ENCODE peak calls at places on chromosomes 1 and 21, in seven cellular contexts. T is stomach; Z is PC-9; D is tibial artery; G is ovary; B is naive thymus-derived CD4-positive, alpha-beta T cell; A is heart right ventricle. Q is an unnamed sample. For H3K36me3, the result is how much of the 10 kb centered on the place peaks cover.

GRCh38 chr1:46613661-46614603 is 2.7 kb downstream of the MOB3C start:
- DNase-seq in B (no peak), D (peak), A (peak), G (peak), Z (peak), T (peak), Q (peak)

GRCh38 chr1:183841950-183842816 is 37.3 kb downstream of the RGL1 start:
- DNase-seq in Z (no peak), T (no peak), A (peak), G (no peak), B (no peak), D (no peak), Q (peak)

GRCh38 chr1:72724951-72725863 is 442.9 kb upstream of the NEGR1 start:
- DNase-seq in D (peak), B (no peak), G (no peak), Z (no peak), A (no peak), T (no peak), Q (peak)

GRCh38 chr1:93603106-93603505 is 78.5 kb downstream of the BCAR3 start:
- DNase-seq in Z (no peak), T (no peak), G (no peak), A (no peak), B (no peak), D (no peak), Q (no peak)

GRCh38 chr1:204080163-204080903 is 7.4 kb downstream of the SOX13 start:
- DNase-seq in T (peak), B (no peak), A (peak), D (peak), Z (peak), G (peak), Q (peak)

GRCh38 chr21:17660862-17661261 is 48.2 kb upstream of the BTG3 start:
- DNase-seq in T (no peak), B (no peak), Z (no peak), G (no peak), D (no peak), A (no peak), Q (no peak)

GRCh38 chr1:234668577-234668955 is 58.6 kb upstream of the IRF2BP2 start:
- DNase-seq in Z (no peak), B (no peak), D (no peak), A (no peak), T (no peak), G (no peak), Q (no peak)

GRCh38 chr1:214280386-214281029 is 451 bp upstream of the SMYD2 start:
- DNase-seq in A (peak), G (peak), B (no peak), Z (peak), D (no peak), T (peak), Q (no peak)

GRCh38 chr1:223308141-223308540 is 55.8 kb downstream of the SUSD4 start:
- DNase-seq in G (no peak), Z (no peak), B (no peak), T (no peak), A (no peak), D (no peak), Q (no peak)

GRCh38 chr1:192832492-192832891 is 23.7 kb downstream of the RGS2 start:
- DNase-seq in D (no peak), Z (no peak), T (no peak), B (no peak), G (no peak), A (no peak), Q (no peak)

GRCh38 chr21:16308269-16308668 is 578.5 kb downstream of the USP25 start:
- DNase-seq in D (no peak), G (no peak), T (no peak), B (no peak), A (no peak), Z (no peak), Q (no peak)
- H3K4me3 ChIP-seq in D (peak), G (peak), T (no peak), B (no peak), A (peak), Z (no peak), Q (no peak)

DNA sequence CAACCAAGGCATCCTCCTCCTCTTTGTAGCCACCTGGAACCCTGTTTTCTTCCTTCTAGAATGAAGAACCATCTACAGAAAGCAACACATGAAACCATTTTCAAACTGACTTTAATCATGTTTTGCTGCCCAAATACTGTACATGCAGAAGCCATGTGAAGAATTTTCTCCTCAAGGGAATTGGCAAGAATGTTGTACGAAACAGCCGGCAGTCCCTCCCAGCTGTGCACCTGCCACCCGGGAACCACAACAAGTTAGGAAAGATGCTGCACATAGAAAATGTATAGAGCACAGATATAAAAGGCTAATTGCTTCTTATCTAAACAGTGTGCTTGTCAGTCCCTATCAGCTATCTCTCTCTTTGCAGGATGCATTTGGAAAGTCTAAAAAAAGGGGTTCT is 44.9 kb downstream of the RIMS3 start:
- DNase-seq in A (no peak), T (no peak), D (no peak), G (no peak), B (no peak), Z (no peak), Q (no peak)
- H3K27ac ChIP-seq in A (no peak), T (no peak), D (no peak), G (no peak), B (no peak), Z (no peak), Q (no peak)

GRCh38 chr21:46265736-46266525 is 19.5 kb downstream of the MCM3AP start:
- DNase-seq in D (no peak), Z (no peak), B (no peak), T (no peak), G (no peak), A (no peak), Q (no peak)
- H3K36me3 ChIP-seq in D (half or more), Z (under half), B (under half), T (half or more), G (under half), A (under half), Q (half or more)

GRCh38 chr1:228378453-228379164 is 28.0 kb downstream of the TRIM11 start:
- DNase-seq in T (peak), G (peak), B (peak), Z (peak), D (peak), A (peak), Q (peak)
- H3K4me3 ChIP-seq in T (peak), G (peak), B (peak), Z (peak), D (peak), A (peak), Q (peak)